ENCODE peak calls at places on chromosomes 6 and 20, in six cellular contexts. E is keratinocyte, A is left ventricle myocardium inferior, F is cardiac muscle cell, N is heart left ventricle, Y is dorsolateral prefrontal cortex. K is an unnamed sample.

GRCh38 chr6:44500074-44500473 is 112.6 kb downstream of the CDC5L start:
- DNase-seq in E (no peak), A (no peak), F (no peak), N (no peak), Y (no peak), K (no peak)

GRCh38 chr6:42315220-42315990 is 97.7 kb upstream of the MRPS10 start:
- DNase-seq in E (no peak), A (no peak), F (no peak), N (no peak), Y (no peak), K (no peak)

GRCh38 chr20:18477821-18478220 is 10.6 kb downstream of the POLR3F start:
- DNase-seq in E (no peak), A (no peak), F (no peak), N (no peak), Y (no peak), K (no peak)

GRCh38 chr6:43824741-43825064 is 54.7 kb downstream of the VEGFA start:
- DNase-seq in E (no peak), A (no peak), F (no peak), N (no peak), Y (no peak), K (no peak)

GRCh38 chr6:16723833-16724232 is 37.4 kb downstream of the ATXN1 start:
- DNase-seq in E (no peak), A (no peak), F (peak), N (no peak), Y (no peak), K (no peak)

GRCh38 chr6:166989427-166990034 is 9.7 kb upstream of the CEP43 start:
- DNase-seq in E (no peak), A (no peak), F (peak), N (no peak), Y (no peak), K (no peak)

GRCh38 chr6:85490516-85491248 is 40.8 kb downstream of the NT5E start:
- DNase-seq in E (peak), A (no peak), F (peak), N (no peak), Y (no peak), K (no peak)

GRCh38 chr20:58184984-58185383 is 43.5 kb downstream of the ANKRD60 start:
- DNase-seq in E (no peak), A (no peak), F (no peak), N (no peak), Y (no peak), K (no peak)

GRCh38 chr6:45713981-45714685 is 301.5 kb downstream of the CLIC5 start:
- DNase-seq in E (no peak), A (no peak), F (no peak), N (no peak), Y (no peak), K (no peak)

GRCh38 chr6:71346034-71346680 is 57.5 kb downstream of the OGFRL1 start:
- DNase-seq in E (no peak), A (no peak), F (no peak), N (no peak), Y (no peak), K (no peak)

GRCh38 chr6:41675176-41675767 is 37.0 kb downstream of the MDFI start:
- DNase-seq in E (no peak), A (no peak), F (no peak), N (no peak), Y (no peak), K (no peak)

GRCh38 chr6:140041056-140041455 is 666.6 kb upstream of the CITED2 start:
- DNase-seq in E (no peak), A (no peak), F (no peak), N (no peak), Y (no peak), K (no peak)

GRCh38 chr6:118485601-118486550 is 62.2 kb upstream of the PLN start:
- DNase-seq in E (no peak), A (no peak), F (no peak), N (no peak), Y (peak), K (no peak)

GRCh38 chr6:111564482-111564945 is 41.2 kb downstream of the TRAF3IP2 start:
- DNase-seq in E (no peak), A (peak), F (peak), N (peak), Y (peak), K (no peak)

GRCh38 chr6:41021832-41022231 is 17.2 kb downstream of the UNC5CL start:
- DNase-seq in E (no peak), A (peak), F (peak), N (peak), Y (peak), K (no peak)

GRCh38 chr6:27414996-27415395 is 26.4 kb downstream of the ZNF391 start:
- DNase-seq in E (no peak), A (no peak), F (no peak), N (no peak), Y (no peak), K (no peak)

GRCh38 chr6:146912730-146913680 is 291.2 kb upstream of the STXBP5 start:
- DNase-seq in E (no peak), A (no peak), F (peak), N (no peak), Y (no peak), K (no peak)

GRCh38 chr6:90523779-90524310 is 63.0 kb downstream of the MAP3K7 start:
- DNase-seq in E (no peak), A (no peak), F (no peak), N (no peak), Y (no peak), K (no peak)

GRCh38 chr6:24900917-24901697 is 34.7 kb downstream of the RIPOR2 start:
- DNase-seq in E (no peak), A (no peak), F (no peak), N (no peak), Y (no peak), K (no peak)
- H3K27ac ChIP-seq in E (no peak), A (peak), F (no peak), N (peak), Y (peak), K (no peak)

DNA sequence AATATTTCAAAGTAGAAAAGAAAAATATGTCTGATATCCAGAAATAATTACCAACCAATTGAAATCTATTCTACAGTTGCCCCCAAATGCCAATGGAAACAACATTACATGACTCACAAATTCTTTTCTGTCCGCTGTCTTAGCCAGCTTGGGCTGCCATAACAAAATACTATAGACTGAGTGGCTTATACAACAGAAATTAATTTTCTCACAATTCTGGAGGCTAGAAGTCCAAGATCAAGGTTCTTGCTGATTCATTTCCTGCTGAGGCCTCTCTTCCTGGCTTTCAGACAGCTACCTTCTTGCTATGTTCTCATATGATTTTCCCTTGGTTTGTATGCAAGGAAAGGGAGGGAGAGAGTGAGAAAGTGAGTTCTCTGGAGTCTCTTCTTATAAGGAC is 698.1 kb downstream of the DHX35 start:
- DNase-seq in E (no peak), A (no peak), F (peak), N (no peak), Y (no peak), K (no peak)
- H3K27ac ChIP-seq in E (no peak), A (no peak), F (no peak), N (no peak), Y (no peak), K (no peak)

GRCh38 chr6:137903933-137904821 is 37.1 kb downstream of the TNFAIP3 start:
- DNase-seq in E (no peak), A (no peak), F (peak), N (no peak), Y (no peak), K (no peak)
- H3K27ac ChIP-seq in E (no peak), A (no peak), F (no peak), N (no peak), Y (no peak), K (peak)

DNA sequence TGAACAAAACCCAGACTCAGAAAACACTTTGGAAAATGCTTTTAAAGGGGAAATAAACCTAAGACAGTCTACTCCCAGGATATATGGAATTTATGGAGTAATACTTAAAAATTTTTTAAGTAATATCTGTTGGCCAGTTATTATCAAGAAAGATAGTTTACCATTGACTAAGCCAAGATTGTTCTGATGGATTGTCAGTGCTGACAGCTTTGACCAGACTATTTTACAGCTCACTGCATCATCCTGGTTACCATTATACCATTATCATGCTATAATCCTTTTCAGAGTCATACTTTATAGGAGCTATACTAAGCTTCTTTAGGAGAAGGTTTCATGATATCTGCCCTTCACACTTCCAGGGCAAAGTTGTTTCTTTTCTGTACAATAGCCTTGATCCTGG is 16.4 kb downstream of the GTF2H5 start:
- DNase-seq in E (no peak), A (no peak), F (peak), N (no peak), Y (no peak), K (no peak)
- H3K27ac ChIP-seq in E (no peak), A (no peak), F (no peak), N (no peak), Y (no peak), K (no peak)

GRCh38 chr6:6843057-6843627 is 254.6 kb downstream of the LY86 start:
- DNase-seq in E (no peak), A (no peak), F (peak), N (no peak), Y (no peak), K (no peak)
- H3K27ac ChIP-seq in E (peak), A (no peak), F (no peak), N (no peak), Y (no peak), K (no peak)

GRCh38 chr20:51497542-51498467 is 44.7 kb downstream of the NFATC2 start:
- DNase-seq in E (no peak), A (no peak), F (peak), N (peak), Y (no peak), K (no peak)

GRCh38 chr20:51503376-51503775 is 39.1 kb downstream of the NFATC2 start:
- DNase-seq in E (no peak), A (no peak), F (no peak), N (no peak), Y (no peak), K (no peak)

GRCh38 chr20:51498765-51499540 is 43.6 kb downstream of the NFATC2 start:
- DNase-seq in E (no peak), A (no peak), F (no peak), N (no peak), Y (no peak), K (no peak)

GRCh38 chr20:51500311-51500710 is 42.2 kb downstream of the NFATC2 start:
- DNase-seq in E (no peak), A (no peak), F (no peak), N (no peak), Y (no peak), K (no peak)

GRCh38 chr20:51500936-51501335 is 41.6 kb downstream of the NFATC2 start:
- DNase-seq in E (no peak), A (no peak), F (no peak), N (no peak), Y (no peak), K (no peak)
- H3K27ac ChIP-seq in E (no peak), A (no peak), F (peak), N (no peak), Y (no peak), K (no peak)

DNA sequence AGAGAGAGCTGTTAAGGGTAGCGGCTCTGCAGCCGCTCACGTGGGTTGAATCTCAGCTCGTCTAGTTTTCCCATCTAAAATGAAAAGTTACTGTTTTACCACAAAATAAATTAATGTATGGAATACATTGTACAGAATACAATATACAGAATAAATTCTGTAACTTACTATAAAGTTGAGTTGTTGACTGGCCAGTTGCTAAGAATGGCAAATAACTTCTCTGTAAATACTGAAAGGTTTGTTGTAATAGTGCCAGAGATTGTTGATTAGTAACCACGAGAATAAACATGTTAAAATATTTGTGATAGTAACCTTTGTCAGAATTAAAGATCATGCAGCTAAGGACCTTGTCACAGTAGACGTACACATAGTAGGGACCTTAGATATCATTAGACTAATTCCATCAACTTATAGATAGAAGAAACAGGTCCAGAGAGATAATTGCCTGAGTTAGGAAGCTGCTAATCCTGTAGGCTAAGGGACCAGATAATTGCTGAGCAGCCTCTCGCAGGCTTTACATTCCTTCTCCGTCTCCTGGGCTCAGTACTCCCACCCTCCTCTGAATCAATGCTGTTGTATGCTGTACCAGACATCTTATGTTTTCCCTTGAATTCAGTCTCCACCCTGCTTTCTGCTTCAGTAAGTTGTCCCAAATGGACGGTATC is 556 bp upstream of the NRM start:
- DNase-seq in E (no peak), A (no peak), F (no peak), N (no peak), Y (no peak), K (no peak)
- H3K27ac ChIP-seq in E (peak), A (peak), F (peak), N (peak), Y (peak), K (peak)

K was measured in right lobe of liver.